ENCODE peak calls at places on chromosomes 13 and 19, in five cellular contexts. M is NCI-H1436 treated with DMSO at 0.1 percent for 48 hours, U is adrenal gland, A is bronchial epithelial cell, N is ascending aorta. B is an unnamed sample.

GRCh38 chr19:51181913-51182419 is 39.9 kb downstream of the SIGLEC7 start:
- DNase-seq in N (no peak), U (no peak), A (no peak), M (no peak), B (peak; percentile 38)

GRCh38 chr13:41470187-41470586 is 12.8 kb downstream of the RGCC start:
- DNase-seq in A (no peak), N (no peak), M (no peak), U (no peak), B (no peak)

GRCh38 chr13:46698910-46699460 is 98.0 kb downstream of the ESD start:
- DNase-seq in U (no peak), M (no peak), N (no peak), A (no peak), B (peak; percentile 49)

GRCh38 chr19:53849237-53849676 is 18.4 kb upstream of the MYADM start:
- DNase-seq in N (no peak), A (no peak), M (no peak), U (no peak), B (no peak)

GRCh38 chr13:38385152-38385891 is 35.7 kb downstream of the UFM1 start:
- DNase-seq in M (no peak), U (no peak), A (no peak), N (no peak), B (no peak)

GRCh38 chr13:72638059-72638815 is 89.2 kb downstream of the MZT1 start:
- DNase-seq in M (no peak), U (no peak), A (peak; percentile 95), N (no peak), B (no peak)

GRCh38 chr19:38182536-38183210 is 41.3 kb downstream of the DPF1 start:
- DNase-seq in N (no peak), M (no peak), U (no peak), A (no peak), B (no peak)

GRCh38 chr13:20222553-20222952 is 9.6 kb downstream of the GJB6 start:
- DNase-seq in N (no peak), U (no peak), A (no peak), M (no peak), B (no peak)

GRCh38 chr13:112249644-112250610 is 126.2 kb upstream of the SPACA7 start:
- DNase-seq in A (no peak), M (no peak), N (no peak), U (no peak), B (no peak)

GRCh38 chr19:18802354-18802753 is 11.2 kb upstream of the COMP start:
- DNase-seq in N (no peak), U (no peak), A (no peak), M (no peak), B (no peak)

GRCh38 chr19:53102701-53103140 is 501 bp downstream of the ZNF160 start:
- DNase-seq in U (peak; percentile 74), A (no peak), M (no peak), N (no peak), B (peak; percentile 43)